ENCODE peak calls at places on chromosomes 7 and 10, in eight cellular contexts. O, W, J, Z, K, T, I and N are unnamed samples.

GRCh38 chr10:86205761-86206145 is 160.8 kb downstream of the GRID1 start:
- DNase-seq in Z (no peak), O (no peak), I (no peak), K (no peak), W (no peak), J (no peak), T (no peak), N (no peak)

GRCh38 chr7:20241491-20242261 is 24.5 kb upstream of the MACC1 start:
- DNase-seq in O (no peak), Z (no peak), T (no peak), J (no peak), I (peak; percentile 88), K (no peak), W (no peak), N (no peak)

GRCh38 chr10:17056781-17057191 is 72.8 kb downstream of the CUBN start:
- DNase-seq in O (no peak), J (no peak), W (no peak), I (peak; percentile 46), T (no peak), K (no peak), Z (no peak), N (no peak)

GRCh38 chr7:1995426-1995825 is 237.3 kb downstream of the MAD1L1 start:
- DNase-seq in O (no peak), T (no peak), K (no peak), W (no peak), Z (no peak), I (no peak), J (no peak), N (no peak)

GRCh38 chr10:80464557-80465466 is 10.7 kb downstream of the TSPAN14 start:
- DNase-seq in K (no peak), T (no peak), O (no peak), J (peak; percentile 62), Z (no peak), W (no peak), I (no peak), N (peak; percentile 77)

GRCh38 chr10:98321203-98321780 is 53.3 kb upstream of the LOXL4 start:
- DNase-seq in I (no peak), T (no peak), W (no peak), Z (no peak), O (peak; percentile 60), K (no peak), J (no peak), N (peak; percentile 62)

GRCh38 chr7:35695987-35696386 is 1.1 kb upstream of the HERPUD2 start:
- DNase-seq in O (no peak), W (no peak), T (no peak), J (no peak), I (no peak), K (no peak), Z (peak; percentile 7), N (no peak)

GRCh38 chr7:73680501-73680900 is 2.8 kb downstream of the DNAJC30 start:
- DNase-seq in O (no peak), I (no peak), W (no peak), K (no peak), Z (no peak), T (no peak), J (no peak), N (no peak)

GRCh38 chr10:82768040-82768439 is 893.0 kb downstream of the NRG3 start:
- DNase-seq in J (no peak), Z (no peak), T (no peak), K (no peak), O (no peak), I (no peak), W (no peak), N (no peak)

GRCh38 chr7:20352573-20353304 is 22.0 kb downstream of the ITGB8 start:
- DNase-seq in I (peak; percentile 100), J (no peak), Z (no peak), K (no peak), T (no peak), W (no peak), O (no peak), N (peak; percentile 43)

GRCh38 chr10:22615819-22616499 is 98.4 kb downstream of the PIP4K2A start:
- DNase-seq in T (peak; percentile 32), W (no peak), Z (peak; percentile 51), I (no peak), J (no peak), O (no peak), K (no peak), N (no peak)

GRCh38 chr7:80999180-80999579 is 80.3 kb upstream of the SEMA3C start:
- DNase-seq in Z (no peak), J (no peak), K (no peak), I (no peak), W (no peak), O (no peak), T (no peak), N (no peak)

GRCh38 chr7:42210333-42210732 is 26.7 kb downstream of the GLI3 start:
- DNase-seq in O (no peak), Z (no peak), T (no peak), J (no peak), W (no peak), I (no peak), K (no peak), N (no peak)

GRCh38 chr7:10239643-10240345 is 733.9 kb upstream of the PHF14 start:
- DNase-seq in K (no peak), I (no peak), W (no peak), Z (no peak), J (no peak), T (no peak), O (no peak), N (no peak)

GRCh38 chr10:21315321-21316220 is 209.9 kb downstream of the SKIDA1 start:
- DNase-seq in Z (no peak), K (no peak), W (no peak), I (peak; percentile 94), T (no peak), O (no peak), J (no peak), N (peak; percentile 84)

GRCh38 chr10:123390332-123390731 is 236.1 kb downstream of the BUB3 start:
- DNase-seq in K (no peak), W (no peak), T (no peak), O (no peak), I (no peak), Z (no peak), J (no peak), N (peak; percentile 47)

GRCh38 chr7:74269757-74270277 is 15.6 kb upstream of the RFC2 start:
- DNase-seq in Z (peak; percentile 63), O (peak; percentile 88), I (peak; percentile 72), J (peak; percentile 49), W (peak; percentile 33), T (peak; percentile 61), K (no peak), N (peak; percentile 87)